ENCODE peak calls at places on chromosomes 4 and X, in eight cellular contexts. H, Z, M, D, X, A, G and P are unnamed samples.

GRCh38 chr4:80069108-80069836 is 3.8 kb downstream of the ANTXR2 start:
- DNase-seq in D (no peak), X (no peak), Z (no peak), A (no peak), M (no peak), G (no peak), H (no peak), P (no peak)

GRCh38 chrX:45623266-45623665 is 422.6 kb upstream of the DIPK2B start:
- DNase-seq in H (no peak), M (no peak), G (no peak), Z (peak; percentile 74), D (no peak), A (no peak), X (no peak), P (peak; percentile 26)

GRCh38 chr4:162969194-162969593 is 197.5 kb downstream of the NAF1 start:
- DNase-seq in D (no peak), A (no peak), X (no peak), H (no peak), Z (no peak), G (no peak), M (no peak), P (no peak)

GRCh38 chr4:146336413-146336807 is 122.1 kb downstream of the REELD1 start:
- DNase-seq in D (no peak), A (no peak), H (peak; percentile 5), G (no peak), X (no peak), M (no peak), Z (peak; percentile 67), P (no peak)

GRCh38 chrX:153645921-153646481 is 1.0 kb upstream of the DUSP9 start:
- DNase-seq in Z (no peak), X (no peak), G (no peak), H (peak; percentile 79), D (no peak), A (no peak), M (no peak), P (no peak)

GRCh38 chrX:122269243-122269781 is 914.8 kb upstream of the GRIA3 start:
- DNase-seq in D (no peak), X (no peak), Z (no peak), G (no peak), H (no peak), M (no peak), A (no peak), P (no peak)

GRCh38 chrX:97306771-97307470 is 423.2 kb downstream of the RPA4 start:
- DNase-seq in D (no peak), M (no peak), Z (no peak), A (no peak), G (no peak), H (no peak), X (no peak), P (no peak)

GRCh38 chr4:84892950-84893349 is 73.5 kb downstream of the WDFY3 start:
- DNase-seq in G (no peak), A (no peak), Z (no peak), M (no peak), H (no peak), X (no peak), D (no peak), P (no peak)

GRCh38 chr4:74794341-74794801 is at the start of gene BTC:
- DNase-seq in H (peak; percentile 30), A (no peak), Z (no peak), X (peak; percentile 60), D (peak; percentile 43), M (peak; percentile 19), G (no peak), P (peak; percentile 69)

GRCh38 chrX:16712116-16712824 is at the start of gene CTPS2:
- DNase-seq in X (peak; percentile 64), A (peak; percentile 59), Z (peak; percentile 1), H (peak; percentile 39), G (no peak), M (peak; percentile 82), D (no peak), P (peak; percentile 79)

GRCh38 chrX:10507181-10507580 is 113.2 kb downstream of the MID1 start:
- DNase-seq in H (no peak), A (no peak), Z (peak; percentile 16), G (no peak), M (no peak), D (no peak), X (no peak), P (no peak)

GRCh38 chr4:127782025-127782274 is 172 bp upstream of the HSPA4L start:
- DNase-seq in G (peak; percentile 44), X (peak; percentile 91), Z (no peak), H (no peak), M (peak; percentile 97), D (peak; percentile 65), A (peak; percentile 89), P (peak; percentile 85)

GRCh38 chrX:84336646-84337045 is 148.6 kb upstream of the RPS6KA6 start:
- DNase-seq in D (no peak), Z (no peak), X (no peak), G (no peak), A (no peak), M (no peak), H (no peak), P (no peak)

GRCh38 chr4:85713005-85713404 is 238.1 kb downstream of the ARHGAP24 start:
- DNase-seq in H (no peak), A (no peak), G (no peak), Z (no peak), M (no peak), D (no peak), X (no peak), P (no peak)

GRCh38 chr4:107838763-107839162 is 14.0 kb downstream of the SGMS2 start:
- DNase-seq in M (no peak), H (no peak), X (no peak), G (no peak), D (no peak), Z (no peak), A (no peak), P (no peak)

GRCh38 chr4:107838138-107838618 is 13.4 kb downstream of the SGMS2 start:
- DNase-seq in G (no peak), H (no peak), A (no peak), M (no peak), Z (no peak), D (no peak), X (no peak), P (no peak)

GRCh38 chr4:107839166-107839565 is 14.4 kb downstream of the SGMS2 start:
- DNase-seq in M (no peak), G (no peak), Z (no peak), D (no peak), H (no peak), A (no peak), X (no peak), P (no peak)

GRCh38 chr4:107845721-107846120 is 21.0 kb downstream of the SGMS2 start:
- DNase-seq in G (no peak), Z (no peak), D (no peak), H (no peak), A (no peak), M (no peak), X (no peak), P (no peak)

GRCh38 chr4:107843394-107843793 is 18.7 kb downstream of the SGMS2 start:
- DNase-seq in D (no peak), Z (no peak), X (no peak), M (no peak), A (no peak), G (no peak), H (peak; percentile 37), P (no peak)
- TF ChIP-seq MAX in D (no peak), Z (no peak), X (no peak), M (no peak), A (no peak), G (no peak), H (no peak), P (no peak)

DNA sequence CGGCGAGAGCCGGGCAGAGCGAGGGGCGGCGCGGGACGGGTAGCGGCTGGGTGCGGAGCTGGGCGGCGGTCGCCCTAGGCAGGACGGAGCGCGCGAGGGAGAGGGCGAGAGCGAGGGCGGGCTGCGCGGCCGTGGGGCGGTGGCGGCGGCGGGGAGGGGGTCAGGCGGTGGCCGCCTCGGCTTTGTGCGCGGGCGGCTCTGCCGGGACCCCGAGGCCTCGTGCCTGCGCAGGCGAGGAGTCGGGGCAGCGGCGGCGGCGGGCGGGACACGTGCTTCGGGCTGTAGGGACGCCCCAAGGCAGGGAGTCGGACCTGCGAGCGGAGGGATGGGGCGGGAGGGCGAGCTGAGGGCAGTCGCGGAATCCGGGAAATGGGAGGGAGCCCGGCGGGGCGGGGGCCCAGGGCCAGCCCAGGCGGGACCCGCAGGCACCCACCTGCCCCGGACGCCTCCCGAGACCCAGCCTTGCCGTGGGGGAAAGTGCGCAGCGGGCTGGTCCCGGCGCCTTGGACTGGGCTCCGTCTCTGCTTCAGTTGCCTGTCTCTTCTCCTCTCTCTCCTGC is 465 bp downstream of the BMPR1B start:
- DNase-seq in Z (peak; percentile 49), M (peak; percentile 83), D (no peak), A (no peak), H (no peak), X (peak; percentile 84), G (no peak), P (peak; percentile 83)
- H3K4me2 ChIP-seq in Z (peak overlapping the region; percentile 72), M (peak overlapping the region; percentile 72), D (no peak overlapping the region), A (no peak overlapping the region), H (peak overlapping the region; percentile 61), X (peak overlapping the region; percentile 95), G (no peak overlapping the region), P (peak overlapping the region; percentile 95)

GRCh38 chr4:139584784-139585183 is 28.8 kb upstream of the SETD7 start:
- DNase-seq in Z (no peak), D (no peak), X (no peak), M (no peak), H (no peak), A (no peak), G (no peak), P (no peak)

GRCh38 chr4:139582044-139582443 is 26.0 kb upstream of the SETD7 start:
- DNase-seq in G (no peak), H (no peak), D (no peak), M (no peak), A (no peak), X (no peak), Z (no peak), P (no peak)

GRCh38 chr4:139587452-139587851 is 31.4 kb upstream of the SETD7 start:
- DNase-seq in M (no peak), A (no peak), H (no peak), X (no peak), Z (no peak), D (no peak), G (no peak), P (no peak)

GRCh38 chr4:139584019-139584418 is 28.0 kb upstream of the SETD7 start:
- DNase-seq in A (no peak), X (no peak), Z (no peak), H (no peak), M (no peak), G (no peak), D (no peak), P (no peak)

DNA sequence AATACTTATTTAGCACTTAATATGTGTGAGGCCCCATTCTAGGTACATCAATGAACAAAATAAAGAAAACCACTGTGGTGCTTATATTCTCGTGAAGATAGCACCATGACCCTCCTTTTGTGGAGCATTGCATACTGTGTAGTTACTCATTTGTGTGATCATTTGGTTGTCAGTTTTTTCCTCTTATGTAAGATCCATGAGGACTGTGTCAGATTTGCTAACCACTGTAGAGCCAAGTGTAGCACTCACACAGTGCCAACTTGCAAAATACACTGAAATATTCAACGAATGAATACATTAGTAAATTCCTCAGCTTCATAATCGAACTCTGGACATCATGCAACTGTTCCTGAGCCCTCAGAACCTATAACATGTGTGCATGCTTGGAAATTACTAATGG is 29.4 kb upstream of the SETD7 start:
- DNase-seq in A (no peak), M (no peak), Z (no peak), X (no peak), G (no peak), D (no peak), H (no peak), P (no peak)
- TF ChIP-seq MAX in A (no peak), M (no peak), Z (no peak), X (no peak), G (no peak), D (no peak), H (no peak), P (no peak)

GRCh38 chr4:109009909-109010308 is 247.1 kb upstream of the ETNPPL start:
- DNase-seq in H (no peak), X (no peak), Z (no peak), D (no peak), M (peak; percentile 20), A (no peak), G (no peak), P (no peak)
- H3K4me2 ChIP-seq in H (no peak overlapping the region), X (no peak overlapping the region), Z (no peak overlapping the region), D (no peak overlapping the region), M (no peak overlapping the region), A (no peak overlapping the region), G (no peak overlapping the region), P (no peak overlapping the region)